ENCODE peak calls at places on chromosomes 13 and 19, in nine cellular contexts. L is WTC11, M is kidney epithelial cell, Z is D341Med, J is NCI-H1436, B is NB4, K is T follicular helper cell, O is non-pigmented ciliary epithelial cell, V is astrocyte of the spinal cord. P is an unnamed sample.

GRCh38 chr13:112116187-112116950 is 49.4 kb downstream of the SOX1 start:
- DNase-seq in L (no peak), M (no peak), Z (no peak), J (no peak), B (no peak), K (no peak), O (no peak), V (no peak), P (no peak)

GRCh38 chr13:81275666-81276258 is 934.8 kb upstream of the SPRY2 start:
- DNase-seq in L (peak; percentile 34), M (no peak), Z (no peak), J (no peak), B (no peak), K (no peak), O (no peak), V (no peak), P (no peak)

GRCh38 chr13:52348983-52349780 is 56.8 kb downstream of the THSD1 start:
- DNase-seq in L (no peak), M (peak; percentile 92), Z (no peak), J (peak; percentile 0), B (peak; percentile 37), K (no peak), O (no peak), V (peak; percentile 57), P (no peak)

GRCh38 chr19:10686661-10687517 is 14.3 kb upstream of the QTRT1 start:
- DNase-seq in L (no peak), M (no peak), Z (peak; percentile 32), J (no peak), B (no peak), K (no peak), O (no peak), V (peak; percentile 41), P (no peak)

GRCh38 chr13:52599037-52599852 is 43.0 kb upstream of the HNRNPA1L2 start:
- DNase-seq in L (no peak), M (no peak), Z (no peak), J (no peak), B (no peak), K (no peak), O (peak; percentile 38), V (peak; percentile 82), P (no peak)

GRCh38 chr19:41872775-41873647 is 4.1 kb upstream of the CD79A start:
- DNase-seq in L (peak; percentile 94), M (no peak), Z (peak; percentile 85), J (peak; percentile 23), B (peak; percentile 67), K (peak; percentile 56), O (peak; percentile 22), V (peak; percentile 64), P (peak; percentile 44)

GRCh38 chr13:33069365-33069764 is 53.1 kb downstream of the KL start:
- DNase-seq in L (no peak), M (no peak), Z (no peak), J (no peak), B (peak; percentile 25), K (no peak), O (no peak), V (no peak), P (no peak)

GRCh38 chr19:50835103-50835784 is 1.9 kb upstream of the KLK15 start:
- DNase-seq in L (no peak), M (no peak), Z (no peak), J (no peak), B (no peak), K (no peak), O (no peak), V (no peak), P (no peak)

GRCh38 chr19:3270908-3271307 is 46.4 kb downstream of the CELF5 start:
- DNase-seq in L (peak; percentile 66), M (no peak), Z (peak; percentile 59), J (peak; percentile 97), B (peak; percentile 54), K (peak; percentile 37), O (no peak), V (peak; percentile 19), P (peak; percentile 3)

GRCh38 chr13:37656247-37656940 is 57.8 kb upstream of the POSTN start:
- DNase-seq in L (no peak), M (peak; percentile 90), Z (no peak), J (no peak), B (no peak), K (no peak), O (peak; percentile 97), V (peak; percentile 95), P (no peak)

GRCh38 chr19:29767039-29767735 is 44.6 kb upstream of the CCNE1 start:
- DNase-seq in L (no peak), M (no peak), Z (peak; percentile 13), J (no peak), B (no peak), K (no peak), O (no peak), V (no peak), P (no peak)

GRCh38 chr13:39415403-39415802 is 187.6 kb downstream of the LHFPL6 start:
- DNase-seq in L (peak; percentile 56), M (no peak), Z (peak; percentile 73), J (no peak), B (peak; percentile 61), K (no peak), O (no peak), V (peak; percentile 51), P (peak; percentile 1)

GRCh38 chr13:27868639-27869435 is 51.0 kb upstream of the PDX1 start:
- DNase-seq in L (no peak), M (no peak), Z (no peak), J (no peak), B (peak; percentile 48), K (no peak), O (no peak), V (peak; percentile 1), P (no peak)

GRCh38 chr19:35093430-35093829 is 22.2 kb upstream of the FXYD3 start:
- DNase-seq in L (no peak), M (no peak), Z (no peak), J (no peak), B (no peak), K (no peak), O (no peak), V (no peak), P (no peak)

GRCh38 chr13:105642511-105642958 is 892.9 kb downstream of the EFNB2 start:
- DNase-seq in L (no peak), M (no peak), Z (no peak), J (no peak), B (no peak), K (no peak), O (no peak), V (peak; percentile 39), P (no peak)

GRCh38 chr13:76887070-76887563 is 912 bp upstream of the KCTD12 start:
- DNase-seq in L (peak; percentile 45), M (no peak), Z (no peak), J (no peak), B (no peak), K (no peak), O (no peak), V (no peak), P (no peak)

GRCh38 chr13:99083976-99084375 is 106.1 kb upstream of the DOCK9 start:
- DNase-seq in L (no peak), M (no peak), Z (no peak), J (no peak), B (no peak), K (no peak), O (no peak), V (no peak), P (no peak)

GRCh38 chr13:41835871-41836270 is 125.0 kb downstream of the VWA8 start:
- DNase-seq in L (no peak), M (no peak), Z (no peak), J (no peak), B (no peak), K (no peak), O (no peak), V (peak; percentile 72), P (no peak)

GRCh38 chr19:49058592-49058991 is 1.0 kb upstream of the CGB7 start:
- DNase-seq in L (peak; percentile 52), M (no peak), Z (peak; percentile 40), J (no peak), B (no peak), K (no peak), O (no peak), V (peak; percentile 35), P (no peak)

GRCh38 chr13:110944121-110944967 is 29.5 kb upstream of the ANKRD10 start:
- DNase-seq in L (peak; percentile 33), M (peak; percentile 26), Z (no peak), J (no peak), B (peak; percentile 65), K (no peak), O (no peak), V (peak; percentile 59), P (peak; percentile 87)

GRCh38 chr13:63435668-63436275 is 2020.1 kb upstream of the PCDH20 start:
- DNase-seq in L (no peak), M (peak; percentile 92), Z (no peak), J (no peak), B (peak; percentile 16), K (no peak), O (peak; percentile 99), V (peak; percentile 99), P (no peak)

GRCh38 chr19:6691342-6691741 is 21.4 kb upstream of the TNFSF14 start:
- DNase-seq in L (no peak), M (no peak), Z (no peak), J (no peak), B (no peak), K (no peak), O (no peak), V (no peak), P (no peak)